ENCODE peak calls at places on chromosomes 2 and 18, in six cellular contexts. J is cardiac fibroblast, R is astrocyte, O is heart right ventricle, E is astrocyte of the cerebellum, H is colonic mucosa. K is an unnamed sample.

GRCh38 chr2:70123051-70123828 is 36.0 kb downstream of the PCBP1 start:
- DNase-seq in R (peak; percentile 51), H (peak; percentile 72), E (no peak), J (peak; percentile 81), O (peak; percentile 45), K (peak; percentile 80)

GRCh38 chr2:69007603-69008002 is 5.4 kb upstream of the ANTXR1 start:
- DNase-seq in J (no peak), E (no peak), R (no peak), H (no peak), O (no peak), K (peak; percentile 19)

GRCh38 chr18:21853020-21853419 is 112.4 kb downstream of the MIB1 start:
- DNase-seq in O (no peak), J (peak; percentile 52), H (no peak), R (peak; percentile 13), E (no peak), K (peak; percentile 50)

GRCh38 chr2:109208071-109208950 is 79.3 kb downstream of the SH3RF3 start:
- DNase-seq in E (no peak), O (no peak), J (no peak), R (peak; percentile 38), H (no peak), K (peak; percentile 34)

GRCh38 chr2:146918280-146918679 is 926.5 kb upstream of the ACVR2A start:
- DNase-seq in J (no peak), E (no peak), H (no peak), R (no peak), O (no peak), K (no peak)

GRCh38 chr2:176118606-176119370 is 2.2 kb downstream of the HOXD10 start:
- DNase-seq in J (no peak), E (no peak), R (no peak), H (no peak), O (no peak), K (no peak)

GRCh38 chr2:160538115-160538514 is 44.5 kb upstream of the RBMS1 start:
- DNase-seq in H (no peak), O (no peak), R (no peak), J (no peak), E (no peak), K (no peak)

GRCh38 chr2:111706481-111707001 is 177.5 kb downstream of the ANAPC1 start:
- DNase-seq in E (no peak), J (no peak), O (no peak), R (no peak), H (no peak), K (no peak)

GRCh38 chr18:40874233-40874632 is 1080.8 kb upstream of the PIK3C3 start:
- DNase-seq in H (no peak), J (peak; percentile 77), E (no peak), O (no peak), R (peak; percentile 51), K (peak; percentile 61)

GRCh38 chr2:206713770-206714169 is 4.4 kb downstream of the DYTN start:
- DNase-seq in J (no peak), H (no peak), R (no peak), E (no peak), O (no peak), K (peak; percentile 2)

GRCh38 chr2:147441140-147441539 is 403.7 kb upstream of the ACVR2A start:
- DNase-seq in E (no peak), R (no peak), J (no peak), O (no peak), H (no peak), K (no peak)

GRCh38 chr2:15688924-15689568 is 97.4 kb downstream of the DDX1 start:
- DNase-seq in O (no peak), J (no peak), H (no peak), R (no peak), E (no peak), K (no peak)

GRCh38 chr18:61256291-61256690 is 76.9 kb upstream of the CDH20 start:
- DNase-seq in H (no peak), R (no peak), E (no peak), O (no peak), J (no peak), K (no peak)

GRCh38 chr2:135836596-135836995 is 388 bp downstream of the LCT start:
- DNase-seq in R (no peak), H (no peak), E (no peak), O (no peak), J (no peak), K (no peak)

GRCh38 chr2:135844285-135844985 is 7.5 kb upstream of the LCT start:
- DNase-seq in J (peak; percentile 6), O (no peak), E (no peak), H (no peak), R (no peak), K (no peak)

GRCh38 chr2:135839713-135840112 is 2.7 kb upstream of the LCT start:
- DNase-seq in O (no peak), J (peak; percentile 88), R (peak; percentile 73), E (peak; percentile 36), H (no peak), K (peak; percentile 93)

GRCh38 chr2:135843671-135844070 is 6.7 kb upstream of the LCT start:
- DNase-seq in J (no peak), O (no peak), H (no peak), R (no peak), E (no peak), K (no peak)

GRCh38 chr2:135840601-135841000 is 3.6 kb upstream of the LCT start:
- DNase-seq in H (no peak), J (peak; percentile 22), R (no peak), O (no peak), E (no peak), K (peak; percentile 50)
- H3K4me3 ChIP-seq in H (no peak overlapping the region), J (no peak overlapping the region), R (no peak overlapping the region), O (no peak overlapping the region), E (no peak overlapping the region), K (peak overlapping the region; percentile 31)

GRCh38 chr2:42812899-42813479 is 20.6 kb upstream of the HAAO start:
- DNase-seq in E (no peak), O (no peak), H (peak; percentile 40), J (peak; percentile 52), R (no peak), K (peak; percentile 44)
- TF ChIP-seq CTCF in E (peak; percentile 55), O (peak; percentile 57), H (peak; percentile 54), J (peak; percentile 58), R (peak; percentile 53), K (peak; percentile 70)

DNA sequence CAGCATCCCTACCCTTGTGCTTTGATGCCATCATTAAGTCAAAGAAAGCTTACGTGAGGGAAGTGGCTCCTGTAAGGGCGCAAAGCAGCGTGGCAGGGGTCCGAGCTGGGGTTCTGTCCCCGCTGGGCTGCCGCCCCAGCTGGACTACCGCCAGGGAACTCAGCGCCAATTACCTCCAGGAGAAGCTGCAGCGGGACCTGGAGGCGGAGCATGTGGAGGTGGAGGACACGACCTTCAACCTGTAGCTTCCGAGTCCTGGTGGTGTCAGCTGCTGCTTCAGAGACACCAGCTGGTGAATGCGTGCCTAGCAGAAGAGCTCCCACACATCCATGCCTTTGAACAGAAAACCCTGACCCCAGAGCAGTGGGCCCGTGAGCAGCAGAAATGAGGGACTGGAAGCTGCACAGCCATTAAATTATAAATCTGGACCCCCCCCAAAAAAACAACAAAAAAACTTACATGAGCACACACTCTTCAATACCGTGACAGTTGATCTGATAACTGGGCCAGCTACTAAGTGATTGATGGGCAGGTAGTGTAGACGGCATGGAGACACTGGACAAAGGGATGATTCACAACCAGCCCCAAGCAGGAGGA is 20.1 kb upstream of the YES1 start:
- DNase-seq in E (no peak), J (no peak), O (peak; percentile 22), H (peak; percentile 77), R (no peak), K (no peak)
- H3K4me3 ChIP-seq in E (no peak overlapping the region), J (no peak overlapping the region), O (no peak overlapping the region), H (peak overlapping the region; percentile 4), R (no peak overlapping the region), K (no peak overlapping the region)

GRCh38 chr2:64221935-64222334 is 77.7 kb upstream of the PELI1 start:
- DNase-seq in H (no peak), R (no peak), E (no peak), J (no peak), O (no peak), K (no peak)
- TF ChIP-seq CTCF in H (no peak), R (no peak), E (no peak), J (no peak), O (no peak), K (no peak)

DNA sequence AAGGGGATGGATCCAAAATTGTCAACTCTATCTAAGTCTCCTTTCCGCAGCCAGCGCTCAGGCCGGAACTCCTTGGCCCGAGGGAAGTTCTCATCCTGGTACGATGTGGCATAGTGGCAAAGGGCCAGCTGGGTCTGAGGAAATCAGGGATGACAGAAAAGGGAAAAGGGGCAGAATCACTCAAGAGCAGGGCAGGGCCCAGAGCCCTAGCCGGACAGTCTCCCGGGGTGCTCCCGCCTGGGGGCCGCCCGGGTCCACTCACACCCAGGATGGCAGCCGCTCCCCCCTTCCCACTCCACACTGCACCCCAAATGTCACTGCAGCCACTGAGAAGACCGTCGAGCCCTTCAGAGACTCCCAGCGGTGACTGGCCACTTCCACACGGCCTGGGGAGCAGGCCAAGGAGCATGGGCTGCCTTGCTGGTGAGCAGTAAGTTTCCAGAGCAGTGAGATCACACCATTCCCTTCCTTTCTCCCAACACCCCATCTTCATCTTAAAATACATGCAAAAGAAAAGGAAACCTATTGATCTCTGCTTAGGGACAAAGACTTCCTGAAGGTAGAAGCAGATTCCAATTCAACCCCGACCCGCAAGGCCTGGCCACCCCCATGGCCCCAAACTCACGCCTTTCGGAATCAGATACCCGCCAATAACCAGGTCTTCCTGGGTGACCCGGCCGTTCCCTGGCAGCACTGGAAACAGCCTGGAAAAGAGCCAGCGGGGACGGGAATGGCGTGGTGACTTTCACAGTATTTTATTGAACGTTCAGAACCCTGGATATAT is 26.7 kb downstream of the CYP27C1 start:
- DNase-seq in J (no peak), O (no peak), H (no peak), E (no peak), R (no peak), K (peak; percentile 30)
- H3K4me3 ChIP-seq in J (no peak overlapping the region), O (no peak overlapping the region), H (no peak overlapping the region), E (no peak overlapping the region), R (no peak overlapping the region), K (no peak overlapping the region)

DNA sequence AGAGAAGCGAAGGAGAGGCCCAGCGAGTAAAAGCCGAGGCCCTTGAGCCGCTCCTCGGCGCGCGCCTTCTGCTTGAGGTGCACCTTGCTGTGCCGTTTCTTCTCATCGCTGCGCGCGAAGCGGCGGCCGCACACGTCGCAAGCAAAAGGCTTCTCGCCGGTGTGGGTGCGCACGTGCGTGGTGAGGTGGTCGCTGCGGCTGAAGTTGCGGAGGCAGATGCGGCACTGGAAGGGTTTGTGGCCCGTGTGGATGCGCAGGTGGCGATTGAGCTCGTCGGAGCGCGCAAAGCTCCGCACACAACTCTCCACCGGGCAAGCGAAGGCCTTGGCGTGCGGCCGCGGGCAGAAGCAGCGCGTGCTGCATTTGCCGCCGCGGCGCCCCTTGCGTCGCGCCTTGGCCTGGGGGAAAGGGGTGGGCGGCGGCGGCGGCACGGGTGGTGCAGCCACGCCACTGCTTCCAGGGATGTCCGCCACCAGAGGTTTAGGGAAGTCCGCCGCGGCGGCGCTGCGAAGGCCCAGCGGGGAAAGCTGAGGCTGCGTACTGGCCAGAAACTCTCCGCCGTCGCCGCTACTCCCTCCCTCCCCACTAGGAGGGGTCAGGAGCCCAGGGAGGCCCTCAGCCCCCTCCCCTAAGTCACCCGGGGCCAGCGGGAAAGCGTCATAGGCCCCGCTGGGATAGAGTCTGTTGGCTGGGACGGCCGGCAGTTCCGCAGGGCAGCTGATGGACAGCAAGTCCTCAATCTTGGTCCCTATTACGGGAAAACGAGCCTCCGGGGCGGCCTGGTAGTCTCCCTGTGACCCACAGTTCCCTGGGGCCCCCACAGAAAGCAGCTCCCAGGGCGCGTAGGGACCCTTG is 1.7 kb downstream of the EGR4 start:
- DNase-seq in J (no peak), H (no peak), E (no peak), O (peak; percentile 11), R (no peak), K (no peak)
- TF ChIP-seq CTCF in J (peak; percentile 15), H (no peak), E (no peak), O (no peak), R (no peak), K (no peak)